ENCODE peak calls at places on chromosome 12, in seven cellular contexts. One of them, this sample, is unnamed. For H3K79me2, the result is how much of the 10 kb centered on the place peaks cover.

GRCh38 chr12:76942276-76942675 is 63.5 kb upstream of the CSRP2 start:
- DNase-seq in neural progenitor cell: no peak
- DNase-seq in GM23338: no peak
- DNase-seq in HCT116: no peak
- DNase-seq in PC-3: no peak
- DNase-seq in GM23248: peak
- DNase-seq in hepatocyte: no peak
- DNase-seq in this sample: no peak

GRCh38 chr12:85923767-85924331 is 49.8 kb downstream of the NTS start:
- DNase-seq in neural progenitor cell: peak
- DNase-seq in GM23338: peak
- DNase-seq in HCT116: peak
- DNase-seq in PC-3: peak
- DNase-seq in GM23248: peak
- DNase-seq in hepatocyte: peak
- DNase-seq in this sample: peak

GRCh38 chr12:46904406-46905240 is 78.8 kb upstream of the SLC38A4 start:
- DNase-seq in neural progenitor cell: no peak
- DNase-seq in GM23338: no peak
- DNase-seq in HCT116: no peak
- DNase-seq in PC-3: no peak
- DNase-seq in GM23248: peak
- DNase-seq in hepatocyte: no peak
- DNase-seq in this sample: no peak

GRCh38 chr12:49331360-49332222 is 5.4 kb downstream of the C1QL4 start:
- DNase-seq in neural progenitor cell: peak
- DNase-seq in GM23338: peak
- DNase-seq in HCT116: peak
- DNase-seq in PC-3: peak
- DNase-seq in GM23248: peak
- DNase-seq in hepatocyte: peak
- DNase-seq in this sample: peak

GRCh38 chr12:49030714-49031572 is 12.4 kb upstream of the PRKAG1 start:
- DNase-seq in neural progenitor cell: no peak
- DNase-seq in GM23338: no peak
- DNase-seq in HCT116: no peak
- DNase-seq in PC-3: no peak
- DNase-seq in GM23248: no peak
- DNase-seq in hepatocyte: no peak
- DNase-seq in this sample: no peak

GRCh38 chr12:132439333-132439904 is 50.5 kb upstream of the FBRSL1 start:
- DNase-seq in neural progenitor cell: no peak
- DNase-seq in GM23338: no peak
- DNase-seq in HCT116: no peak
- DNase-seq in PC-3: no peak
- DNase-seq in GM23248: no peak
- DNase-seq in hepatocyte: no peak
- DNase-seq in this sample: no peak

GRCh38 chr12:91078501-91078900 is 20.7 kb upstream of the KERA start:
- DNase-seq in neural progenitor cell: no peak
- DNase-seq in GM23338: no peak
- DNase-seq in HCT116: no peak
- DNase-seq in PC-3: no peak
- DNase-seq in GM23248: no peak
- DNase-seq in hepatocyte: no peak
- DNase-seq in this sample: no peak

GRCh38 chr12:74689071-74689655 is 151.5 kb downstream of the ATXN7L3B start:
- DNase-seq in neural progenitor cell: peak
- DNase-seq in GM23338: peak
- DNase-seq in HCT116: peak
- DNase-seq in PC-3: peak
- DNase-seq in GM23248: peak
- DNase-seq in hepatocyte: peak
- DNase-seq in this sample: peak

GRCh38 chr12:131103614-131104463 is 150.1 kb downstream of the ADGRD1 start:
- DNase-seq in neural progenitor cell: peak
- DNase-seq in GM23338: no peak
- DNase-seq in HCT116: no peak
- DNase-seq in PC-3: no peak
- DNase-seq in GM23248: no peak
- DNase-seq in hepatocyte: no peak
- DNase-seq in this sample: no peak

GRCh38 chr12:89335452-89336244 is 16.7 kb downstream of the DUSP6 start:
- DNase-seq in neural progenitor cell: no peak
- DNase-seq in GM23338: no peak
- DNase-seq in HCT116: no peak
- DNase-seq in PC-3: peak
- DNase-seq in GM23248: no peak
- DNase-seq in hepatocyte: no peak
- DNase-seq in this sample: no peak

GRCh38 chr12:91902860-91903683 is 242.6 kb downstream of the BTG1 start:
- DNase-seq in neural progenitor cell: no peak
- DNase-seq in GM23338: no peak
- DNase-seq in HCT116: no peak
- DNase-seq in PC-3: no peak
- DNase-seq in GM23248: peak
- DNase-seq in hepatocyte: no peak
- DNase-seq in this sample: no peak

GRCh38 chr12:131950182-131950913 is 606 bp downstream of the EP400 start:
- DNase-seq in neural progenitor cell: peak
- DNase-seq in GM23338: peak
- DNase-seq in HCT116: no peak
- DNase-seq in PC-3: no peak
- DNase-seq in GM23248: peak
- DNase-seq in hepatocyte: peak
- DNase-seq in this sample: peak

GRCh38 chr12:65568517-65568916 is 255.8 kb upstream of the HMGA2 start:
- DNase-seq in neural progenitor cell: no peak
- DNase-seq in GM23338: no peak
- DNase-seq in HCT116: no peak
- DNase-seq in PC-3: peak
- DNase-seq in GM23248: no peak
- DNase-seq in hepatocyte: no peak
- DNase-seq in this sample: no peak

GRCh38 chr12:20601668-20602280 is 93.4 kb upstream of the SLCO1C1 start:
- DNase-seq in neural progenitor cell: peak
- DNase-seq in GM23338: peak
- DNase-seq in HCT116: peak
- DNase-seq in PC-3: peak
- DNase-seq in GM23248: peak
- DNase-seq in hepatocyte: peak
- DNase-seq in this sample: peak

GRCh38 chr12:3293446-3294161 is 197.4 kb upstream of the PRMT8 start:
- DNase-seq in neural progenitor cell: no peak
- DNase-seq in GM23338: no peak
- DNase-seq in HCT116: no peak
- DNase-seq in PC-3: peak
- DNase-seq in GM23248: peak
- DNase-seq in hepatocyte: no peak
- DNase-seq in this sample: no peak

GRCh38 chr12:13941258-13942249 is 39.8 kb downstream of the GRIN2B start:
- DNase-seq in neural progenitor cell: peak
- DNase-seq in GM23338: peak
- DNase-seq in HCT116: peak
- DNase-seq in PC-3: peak
- DNase-seq in GM23248: peak
- DNase-seq in hepatocyte: peak
- DNase-seq in this sample: peak

GRCh38 chr12:6226701-6227096 is 26.5 kb downstream of the CD9 start:
- DNase-seq in neural progenitor cell: no peak
- DNase-seq in GM23338: no peak
- DNase-seq in HCT116: no peak
- DNase-seq in PC-3: no peak
- DNase-seq in GM23248: peak
- DNase-seq in hepatocyte: peak
- DNase-seq in this sample: no peak

GRCh38 chr12:95116341-95116740 is 42.9 kb upstream of the NR2C1 start:
- DNase-seq in neural progenitor cell: no peak
- DNase-seq in GM23338: no peak
- DNase-seq in HCT116: no peak
- DNase-seq in PC-3: no peak
- DNase-seq in GM23248: peak
- DNase-seq in hepatocyte: no peak
- DNase-seq in this sample: no peak

GRCh38 chr12:104272938-104273337 is 30.6 kb upstream of the EID3 start:
- DNase-seq in neural progenitor cell: no peak
- DNase-seq in GM23338: no peak
- DNase-seq in HCT116: no peak
- DNase-seq in PC-3: no peak
- DNase-seq in GM23248: no peak
- DNase-seq in hepatocyte: no peak
- DNase-seq in this sample: no peak

GRCh38 chr12:7303772-7304171 is at the start of gene ACSM4:
- DNase-seq in neural progenitor cell: no peak
- DNase-seq in GM23338: no peak
- DNase-seq in HCT116: no peak
- DNase-seq in PC-3: no peak
- DNase-seq in GM23248: no peak
- DNase-seq in hepatocyte: no peak
- DNase-seq in this sample: no peak

GRCh38 chr12:65651060-65651459 is 173.2 kb upstream of the HMGA2 start:
- DNase-seq in neural progenitor cell: no peak
- DNase-seq in GM23338: no peak
- DNase-seq in HCT116: no peak
- DNase-seq in PC-3: no peak
- DNase-seq in GM23248: no peak
- DNase-seq in hepatocyte: no peak
- DNase-seq in this sample: no peak

GRCh38 chr12:93896427-93896826 is 219.3 kb downstream of the CRADD start:
- DNase-seq in neural progenitor cell: peak
- DNase-seq in GM23338: peak
- DNase-seq in HCT116: no peak
- DNase-seq in PC-3: no peak
- DNase-seq in GM23248: peak
- DNase-seq in hepatocyte: no peak
- DNase-seq in this sample: peak

GRCh38 chr12:16449459-16449858 is 102.0 kb downstream of the MGST1 start:
- DNase-seq in neural progenitor cell: no peak
- DNase-seq in GM23338: no peak
- DNase-seq in HCT116: no peak
- DNase-seq in PC-3: no peak
- DNase-seq in GM23248: no peak
- DNase-seq in hepatocyte: no peak
- DNase-seq in this sample: no peak

GRCh38 chr12:71000255-71000654 is 79.7 kb upstream of the PTPRR start:
- DNase-seq in neural progenitor cell: no peak
- DNase-seq in GM23338: no peak
- DNase-seq in HCT116: no peak
- DNase-seq in PC-3: no peak
- DNase-seq in GM23248: no peak
- DNase-seq in hepatocyte: no peak
- DNase-seq in this sample: no peak

GRCh38 chr12:118979763-118980406 is 1.5 kb upstream of the SRRM4 start:
- DNase-seq in neural progenitor cell: peak
- DNase-seq in GM23338: peak
- DNase-seq in HCT116: peak
- DNase-seq in PC-3: peak
- DNase-seq in GM23248: peak
- DNase-seq in hepatocyte: peak
- DNase-seq in this sample: peak
- TF ChIP-seq EZH2phosphoT487 in neural progenitor cell: no peak
- TF ChIP-seq EZH2phosphoT487 in GM23338: no peak
- TF ChIP-seq EZH2phosphoT487 in HCT116: no peak
- TF ChIP-seq EZH2phosphoT487 in PC-3: no peak
- TF ChIP-seq EZH2phosphoT487 in GM23248: no peak
- TF ChIP-seq EZH2phosphoT487 in hepatocyte: no peak
- TF ChIP-seq EZH2phosphoT487 in this sample: no peak

GRCh38 chr12:122884091-122884826 is 11.7 kb downstream of the VPS37B start:
- DNase-seq in neural progenitor cell: no peak
- DNase-seq in GM23338: no peak
- DNase-seq in HCT116: no peak
- DNase-seq in PC-3: no peak
- DNase-seq in GM23248: no peak
- DNase-seq in hepatocyte: no peak
- DNase-seq in this sample: no peak
- H3K79me2 ChIP-seq in neural progenitor cell: half or more
- H3K79me2 ChIP-seq in GM23338: half or more
- H3K79me2 ChIP-seq in HCT116: half or more
- H3K79me2 ChIP-seq in PC-3: half or more
- H3K79me2 ChIP-seq in GM23248: half or more
- H3K79me2 ChIP-seq in hepatocyte: half or more
- H3K79me2 ChIP-seq in this sample: under half

DNA sequence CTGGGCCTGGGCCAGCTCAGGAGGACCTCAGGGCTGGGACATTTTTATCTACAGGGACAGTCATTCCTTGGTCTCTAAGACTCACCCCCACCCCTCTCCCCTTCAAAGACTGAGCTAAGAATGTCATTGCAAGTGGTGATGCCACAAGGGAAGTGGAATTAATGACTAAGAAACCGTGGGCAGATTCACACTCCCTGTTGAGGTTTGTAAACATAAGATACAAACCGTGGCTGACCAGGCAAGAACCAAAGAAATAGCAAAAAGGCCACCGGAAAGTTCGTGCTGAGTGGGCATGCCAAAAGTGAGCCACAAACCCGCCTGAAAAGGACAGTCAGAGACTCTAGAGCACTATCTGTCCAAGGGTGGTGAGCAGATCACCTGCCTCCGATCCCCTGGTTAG is 25.7 kb downstream of the NUAK1 start:
- DNase-seq in neural progenitor cell: no peak
- DNase-seq in GM23338: no peak
- DNase-seq in HCT116: peak
- DNase-seq in PC-3: peak
- DNase-seq in GM23248: peak
- DNase-seq in hepatocyte: no peak
- DNase-seq in this sample: no peak
- H3K27ac ChIP-seq in neural progenitor cell: no peak
- H3K27ac ChIP-seq in GM23338: no peak
- H3K27ac ChIP-seq in HCT116: no peak
- H3K27ac ChIP-seq in PC-3: peak
- H3K27ac ChIP-seq in GM23248: peak
- H3K27ac ChIP-seq in hepatocyte: no peak
- H3K27ac ChIP-seq in this sample: no peak

DNA sequence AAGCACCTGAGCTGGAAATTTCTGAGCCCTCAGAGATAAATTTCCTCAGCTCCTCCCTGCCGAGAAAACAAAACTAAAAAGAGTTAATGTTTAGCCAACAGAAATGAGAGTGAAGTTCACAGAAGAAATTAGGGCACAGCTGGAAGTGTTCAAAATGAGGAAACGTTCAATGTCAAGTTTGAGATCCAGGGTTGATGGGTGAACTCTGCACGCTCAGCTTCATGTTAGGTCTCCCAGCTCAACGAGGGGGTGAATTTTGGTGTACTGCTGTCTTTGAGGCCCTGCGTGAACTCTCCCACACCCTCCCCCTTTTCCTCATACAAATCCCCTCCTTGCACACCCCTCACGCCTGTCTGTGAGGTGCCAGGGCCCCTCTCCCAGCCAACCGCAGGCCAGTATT is 13.3 kb upstream of the OAS3 start:
- DNase-seq in neural progenitor cell: no peak
- DNase-seq in GM23338: no peak
- DNase-seq in HCT116: no peak
- DNase-seq in PC-3: no peak
- DNase-seq in GM23248: no peak
- DNase-seq in hepatocyte: peak
- DNase-seq in this sample: no peak
- TF ChIP-seq EZH2phosphoT487 in neural progenitor cell: no peak
- TF ChIP-seq EZH2phosphoT487 in GM23338: no peak
- TF ChIP-seq EZH2phosphoT487 in HCT116: no peak
- TF ChIP-seq EZH2phosphoT487 in PC-3: no peak
- TF ChIP-seq EZH2phosphoT487 in GM23248: no peak
- TF ChIP-seq EZH2phosphoT487 in hepatocyte: no peak
- TF ChIP-seq EZH2phosphoT487 in this sample: no peak

This sample was measured in OCI-LY7.